ENCODE peak calls at places on chromosome 3, in ten cellular contexts. C, P, M, U, Y, E, K, F, I and H are unnamed samples.

GRCh38 chr3:87398226-87398774 is 121.9 kb upstream of the POU1F1 start:
- DNase-seq in Y (no peak), U (no peak), M (no peak), I (no peak), C (no peak), K (no peak), E (no peak), P (no peak), F (peak; percentile 28), H (no peak)

GRCh38 chr3:72265250-72265649 is 480.3 kb upstream of the PROK2 start:
- DNase-seq in I (peak; percentile 21), U (peak; percentile 60), K (no peak), F (peak; percentile 58), Y (no peak), M (no peak), E (no peak), C (no peak), P (no peak), H (no peak)

GRCh38 chr3:102006812-102007485 is 157.6 kb downstream of the NFKBIZ start:
- DNase-seq in I (no peak), U (peak; percentile 96), K (peak; percentile 88), P (no peak), E (peak; percentile 78), C (peak; percentile 74), M (peak; percentile 91), Y (peak; percentile 23), F (peak; percentile 99), H (peak; percentile 94)

GRCh38 chr3:189641776-189642175 is 10.6 kb downstream of the TP63 start:
- DNase-seq in M (no peak), F (no peak), I (no peak), P (no peak), C (no peak), K (no peak), Y (no peak), E (no peak), U (no peak), H (no peak)

GRCh38 chr3:132569153-132569552 is 27.9 kb upstream of the ACKR4 start:
- DNase-seq in M (peak; percentile 66), C (no peak), U (no peak), E (no peak), P (no peak), Y (no peak), I (no peak), K (no peak), F (no peak), H (no peak)

GRCh38 chr3:158105124-158105709 is 1.0 kb downstream of the SHOX2 start:
- DNase-seq in C (no peak), F (no peak), I (no peak), U (no peak), E (no peak), Y (no peak), P (peak; percentile 58), K (no peak), M (no peak), H (no peak)

GRCh38 chr3:21271606-21272016 is 479.4 kb downstream of the ZNF385D start:
- DNase-seq in I (no peak), E (no peak), P (no peak), U (no peak), Y (no peak), M (no peak), C (no peak), K (no peak), F (no peak), H (no peak)

GRCh38 chr3:116155830-116156229 is 289.5 kb downstream of the LSAMP start:
- DNase-seq in K (peak; percentile 55), I (no peak), M (no peak), Y (no peak), U (peak; percentile 50), C (no peak), P (no peak), E (no peak), F (no peak), H (no peak)

GRCh38 chr3:196641278-196642058 is 2.0 kb downstream of the NRROS start:
- DNase-seq in C (no peak), F (no peak), I (no peak), P (peak; percentile 55), Y (no peak), M (no peak), K (no peak), U (no peak), E (no peak), H (no peak)

GRCh38 chr3:49358884-49359225 is 702 bp upstream of the GPX1 start:
- DNase-seq in Y (no peak), M (no peak), F (no peak), I (no peak), E (peak; percentile 49), U (no peak), P (no peak), C (no peak), K (no peak), H (no peak)

GRCh38 chr3:38297947-38298711 is 16.0 kb downstream of the SLC22A14 start:
- DNase-seq in F (peak; percentile 57), P (no peak), U (peak; percentile 5), I (peak; percentile 15), E (no peak), K (peak; percentile 4), Y (no peak), M (no peak), C (no peak), H (no peak)

GRCh38 chr3:127452321-127452821 is 138.2 kb downstream of the TPRA1 start:
- DNase-seq in Y (no peak), K (no peak), U (no peak), I (no peak), P (peak; percentile 40), C (no peak), M (no peak), F (no peak), E (no peak), H (no peak)

GRCh38 chr3:193240850-193241706 is at the start of gene PLAAT1:
- DNase-seq in U (peak; percentile 76), I (no peak), K (peak; percentile 18), C (peak; percentile 45), M (peak; percentile 0), E (peak; percentile 2), Y (peak; percentile 71), F (peak; percentile 45), P (peak; percentile 83), H (no peak)

GRCh38 chr3:191246628-191247027 is 47.6 kb downstream of the OSTN start:
- DNase-seq in C (no peak), F (peak; percentile 54), K (peak; percentile 73), M (peak; percentile 29), P (no peak), U (peak; percentile 33), I (peak; percentile 83), Y (no peak), E (no peak), H (no peak)

GRCh38 chr3:123153124-123153523 is 48.6 kb upstream of the SEC22A start:
- DNase-seq in F (no peak), P (no peak), Y (no peak), E (no peak), K (no peak), M (no peak), C (no peak), I (no peak), U (no peak), H (no peak)

GRCh38 chr3:60053518-60054265 is 1003.9 kb upstream of the CFAP20DC start:
- DNase-seq in C (no peak), E (no peak), M (no peak), U (no peak), I (no peak), K (no peak), F (no peak), Y (no peak), P (no peak), H (no peak)

GRCh38 chr3:184291738-184292445 is 7.1 kb upstream of the PSMD2 start:
- DNase-seq in I (no peak), K (no peak), Y (no peak), P (no peak), C (no peak), E (no peak), M (no peak), F (no peak), U (no peak), H (no peak)

GRCh38 chr3:136750209-136750921 is 1.8 kb downstream of the STAG1 start:
- DNase-seq in Y (no peak), U (no peak), E (no peak), P (no peak), M (no peak), K (no peak), C (no peak), I (no peak), F (peak; percentile 19), H (no peak)

GRCh38 chr3:193929373-193929772 is 206.6 kb upstream of the HES1 start:
- DNase-seq in F (no peak), K (no peak), Y (no peak), I (no peak), C (no peak), U (no peak), M (no peak), E (no peak), P (no peak), H (no peak)

DNA sequence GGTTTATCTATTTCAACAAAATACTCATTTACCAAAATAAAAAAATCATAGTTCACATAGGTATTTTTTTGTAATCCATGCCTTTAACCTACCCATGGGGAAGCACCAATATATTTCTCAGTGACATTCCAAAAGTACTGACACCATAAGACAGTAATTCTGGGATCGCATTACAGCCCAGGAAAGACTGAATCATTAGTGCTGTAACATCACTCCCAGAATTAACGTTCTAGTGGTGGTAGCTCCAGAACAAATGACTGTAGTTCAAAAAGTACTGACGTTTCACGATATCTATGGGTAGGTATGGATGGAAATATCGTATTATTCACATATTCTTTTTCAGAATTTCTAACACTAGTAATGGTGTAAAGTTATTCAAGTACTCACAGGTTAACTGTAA is 54.3 kb upstream of the NEK10 start:
- DNase-seq in P (no peak), Y (no peak), U (peak; percentile 37), M (peak; percentile 26), F (peak; percentile 83), E (peak; percentile 21), C (no peak), K (peak; percentile 49), I (peak; percentile 4), H (peak; percentile 40)
- TF ChIP-seq CTCF in P (no peak), Y (no peak), U (no peak), M (no peak), F (no peak), E (no peak), C (no peak), K (no peak), I (no peak), H (no peak)

GRCh38 chr3:153552887-153553604 is 391.0 kb downstream of the RAP2B start:
- DNase-seq in E (no peak), U (no peak), F (no peak), M (no peak), P (no peak), Y (no peak), C (no peak), I (no peak), K (no peak), H (no peak)
- H3K4me3 ChIP-seq in E (no peak overlapping the region), U (no peak overlapping the region), F (no peak overlapping the region), M (no peak overlapping the region), P (no peak overlapping the region), Y (peak overlapping the region; percentile 40), C (no peak overlapping the region), I (no peak overlapping the region), K (no peak overlapping the region), H (no peak overlapping the region)

GRCh38 chr3:40237892-40238571 is 71.5 kb upstream of the EIF1B start:
- DNase-seq in C (no peak), Y (no peak), M (no peak), P (no peak), K (peak; percentile 14), U (peak; percentile 42), E (no peak), F (peak; percentile 59), I (no peak), H (no peak)
- TF ChIP-seq CTCF in C (no peak), Y (peak; percentile 65), M (peak; percentile 29), P (no peak), K (peak; percentile 25), U (peak; percentile 37), E (no peak), F (peak; percentile 63), I (peak; percentile 33), H (peak; percentile 8)

GRCh38 chr3:98039322-98040024 is 4.4 kb upstream of the GABRR3 start:
- DNase-seq in F (peak; percentile 95), M (peak; percentile 36), K (peak; percentile 61), U (peak; percentile 89), E (peak; percentile 77), Y (peak; percentile 14), C (peak; percentile 66), I (peak; percentile 89), P (no peak), H (peak; percentile 56)
- H3K4me3 ChIP-seq in F (peak overlapping the region; percentile 55), M (peak overlapping the region; percentile 29), K (peak overlapping the region; percentile 55), U (peak overlapping the region; percentile 34), E (peak overlapping the region; percentile 25), Y (peak overlapping the region; percentile 44), C (no peak overlapping the region), I (peak overlapping the region; percentile 26), P (peak overlapping the region; percentile 34), H (peak overlapping the region; percentile 59)